ENCODE peak calls at places on chromosomes 11 and 22, in five cellular contexts. B, L, F, T and S are unnamed samples.

GRCh38 chr11:128964463-128964930 is 21.8 kb upstream of the TP53AIP1 start:
- DNase-seq in L (no peak), T (no peak), B (no peak), F (peak), S (no peak)

GRCh38 chr11:121886005-121886739 is 229.8 kb downstream of the BLID start:
- DNase-seq in B (no peak), T (no peak), L (no peak), F (no peak), S (no peak)

GRCh38 chr22:28822930-28823481 is 22.6 kb upstream of the XBP1 start:
- DNase-seq in L (no peak), F (no peak), T (no peak), B (no peak), S (peak)

GRCh38 chr22:23742505-23743264 is 8.2 kb downstream of the ZNF70 start:
- DNase-seq in B (no peak), T (no peak), F (no peak), L (no peak), S (no peak)

GRCh38 chr11:68825603-68826002 is 16.1 kb downstream of the CPT1A start:
- DNase-seq in F (no peak), L (peak), B (peak), T (no peak), S (no peak)

GRCh38 chr11:68302256-68303054 is 9.9 kb upstream of the LRP5 start:
- DNase-seq in F (no peak), T (no peak), B (no peak), L (peak), S (peak)

GRCh38 chr11:31806186-31806943 is 4.8 kb downstream of the PAX6 start:
- DNase-seq in T (peak), B (no peak), L (no peak), F (no peak), S (no peak)

GRCh38 chr22:31629741-31630184 is 32.3 kb downstream of the PISD start:
- DNase-seq in F (no peak), B (no peak), T (no peak), L (no peak), S (no peak)

GRCh38 chr11:106551744-106552671 is 466.3 kb downstream of the GUCY1A2 start:
- DNase-seq in B (no peak), F (no peak), T (no peak), L (no peak), S (no peak)